ENCODE peak calls at places on chromosome 1, in nine cellular contexts. One of them, this sample, is unnamed. For H3K36me3, the result is how much of the 10 kb centered on the place peaks cover.

GRCh38 chr1:2981981-2982614 is 39.2 kb upstream of the ACTRT2 start:
- DNase-seq in stomach: peak
- DNase-seq in MM.1S: no peak
- DNase-seq in colonic mucosa: no peak
- DNase-seq in cardiac muscle cell: no peak
- DNase-seq in sigmoid colon: peak
- DNase-seq in neural progenitor cell: no peak
- DNase-seq in heart right ventricle: no peak
- DNase-seq in adrenal gland: no peak
- DNase-seq in this sample: peak

GRCh38 chr1:47692196-47692595 is 254.4 kb downstream of the FOXD2 start:
- DNase-seq in heart right ventricle: no peak
- DNase-seq in adrenal gland: peak
- DNase-seq in stomach: peak
- DNase-seq in sigmoid colon: peak
- DNase-seq in neural progenitor cell: no peak
- DNase-seq in MM.1S: no peak
- DNase-seq in colonic mucosa: peak
- DNase-seq in cardiac muscle cell: no peak
- DNase-seq in this sample: peak

GRCh38 chr1:44144962-44145756 is 3.7 kb upstream of the KLF18 start:
- DNase-seq in MM.1S: no peak
- DNase-seq in sigmoid colon: no peak
- DNase-seq in cardiac muscle cell: no peak
- DNase-seq in adrenal gland: no peak
- DNase-seq in stomach: no peak
- DNase-seq in heart right ventricle: no peak
- DNase-seq in neural progenitor cell: no peak
- DNase-seq in colonic mucosa: no peak
- DNase-seq in this sample: no peak

GRCh38 chr1:170967042-170967910 is 31.9 kb downstream of the MROH9 start:
- DNase-seq in cardiac muscle cell: peak
- DNase-seq in sigmoid colon: no peak
- DNase-seq in neural progenitor cell: peak
- DNase-seq in stomach: no peak
- DNase-seq in adrenal gland: peak
- DNase-seq in heart right ventricle: peak
- DNase-seq in colonic mucosa: no peak
- DNase-seq in MM.1S: peak
- DNase-seq in this sample: no peak

GRCh38 chr1:113210248-113210647 is 137.2 kb downstream of the LRIG2 start:
- DNase-seq in colonic mucosa: peak
- DNase-seq in stomach: peak
- DNase-seq in MM.1S: peak
- DNase-seq in heart right ventricle: no peak
- DNase-seq in adrenal gland: no peak
- DNase-seq in neural progenitor cell: no peak
- DNase-seq in sigmoid colon: no peak
- DNase-seq in cardiac muscle cell: no peak
- DNase-seq in this sample: peak

GRCh38 chr1:248421384-248421783 is 18.5 kb downstream of the OR2T1 start:
- DNase-seq in colonic mucosa: no peak
- DNase-seq in cardiac muscle cell: no peak
- DNase-seq in neural progenitor cell: no peak
- DNase-seq in sigmoid colon: no peak
- DNase-seq in stomach: no peak
- DNase-seq in heart right ventricle: no peak
- DNase-seq in MM.1S: no peak
- DNase-seq in adrenal gland: no peak
- DNase-seq in this sample: no peak

GRCh38 chr1:156704930-156705320 is 458 bp downstream of the CRABP2 start:
- DNase-seq in MM.1S: no peak
- DNase-seq in cardiac muscle cell: no peak
- DNase-seq in adrenal gland: peak
- DNase-seq in neural progenitor cell: peak
- DNase-seq in stomach: peak
- DNase-seq in colonic mucosa: peak
- DNase-seq in heart right ventricle: peak
- DNase-seq in sigmoid colon: peak
- DNase-seq in this sample: no peak

GRCh38 chr1:147627435-147628110 is 42.8 kb downstream of the ACP6 start:
- DNase-seq in MM.1S: peak
- DNase-seq in stomach: peak
- DNase-seq in colonic mucosa: peak
- DNase-seq in cardiac muscle cell: peak
- DNase-seq in heart right ventricle: peak
- DNase-seq in adrenal gland: peak
- DNase-seq in neural progenitor cell: peak
- DNase-seq in sigmoid colon: no peak
- DNase-seq in this sample: no peak

GRCh38 chr1:5554111-5554510 is 438.1 kb downstream of the NPHP4 start:
- DNase-seq in colonic mucosa: no peak
- DNase-seq in heart right ventricle: no peak
- DNase-seq in MM.1S: no peak
- DNase-seq in cardiac muscle cell: no peak
- DNase-seq in neural progenitor cell: no peak
- DNase-seq in stomach: no peak
- DNase-seq in sigmoid colon: no peak
- DNase-seq in adrenal gland: no peak
- DNase-seq in this sample: no peak

GRCh38 chr1:106534612-106535011 is 521.9 kb upstream of the PRMT6 start:
- DNase-seq in sigmoid colon: no peak
- DNase-seq in stomach: no peak
- DNase-seq in colonic mucosa: no peak
- DNase-seq in neural progenitor cell: peak
- DNase-seq in heart right ventricle: no peak
- DNase-seq in MM.1S: no peak
- DNase-seq in cardiac muscle cell: no peak
- DNase-seq in adrenal gland: no peak
- DNase-seq in this sample: no peak

GRCh38 chr1:184915463-184916080 is 58.7 kb downstream of the NIBAN1 start:
- DNase-seq in stomach: no peak
- DNase-seq in adrenal gland: no peak
- DNase-seq in sigmoid colon: no peak
- DNase-seq in neural progenitor cell: no peak
- DNase-seq in heart right ventricle: no peak
- DNase-seq in colonic mucosa: no peak
- DNase-seq in MM.1S: no peak
- DNase-seq in cardiac muscle cell: no peak
- DNase-seq in this sample: no peak

GRCh38 chr1:36641776-36642175 is 159.1 kb upstream of the CSF3R start:
- DNase-seq in heart right ventricle: no peak
- DNase-seq in sigmoid colon: no peak
- DNase-seq in colonic mucosa: no peak
- DNase-seq in MM.1S: no peak
- DNase-seq in adrenal gland: no peak
- DNase-seq in cardiac muscle cell: no peak
- DNase-seq in neural progenitor cell: no peak
- DNase-seq in stomach: no peak
- DNase-seq in this sample: no peak

GRCh38 chr1:239914827-239915231 is 176.9 kb upstream of the FMN2 start:
- DNase-seq in heart right ventricle: no peak
- DNase-seq in sigmoid colon: no peak
- DNase-seq in stomach: no peak
- DNase-seq in cardiac muscle cell: no peak
- DNase-seq in neural progenitor cell: no peak
- DNase-seq in MM.1S: peak
- DNase-seq in colonic mucosa: no peak
- DNase-seq in adrenal gland: no peak
- DNase-seq in this sample: no peak

GRCh38 chr1:236716160-236716559 is 29.9 kb downstream of the ACTN2 start:
- DNase-seq in sigmoid colon: no peak
- DNase-seq in adrenal gland: no peak
- DNase-seq in stomach: no peak
- DNase-seq in colonic mucosa: no peak
- DNase-seq in heart right ventricle: peak
- DNase-seq in cardiac muscle cell: no peak
- DNase-seq in MM.1S: no peak
- DNase-seq in neural progenitor cell: no peak
- DNase-seq in this sample: no peak

GRCh38 chr1:244322791-244323521 is 128.8 kb downstream of the ADSS2 start:
- DNase-seq in cardiac muscle cell: no peak
- DNase-seq in MM.1S: no peak
- DNase-seq in colonic mucosa: peak
- DNase-seq in adrenal gland: peak
- DNase-seq in heart right ventricle: peak
- DNase-seq in stomach: peak
- DNase-seq in neural progenitor cell: no peak
- DNase-seq in sigmoid colon: no peak
- DNase-seq in this sample: peak

GRCh38 chr1:155083865-155084721 is 5.5 kb downstream of the EFNA3 start:
- DNase-seq in MM.1S: peak
- DNase-seq in sigmoid colon: no peak
- DNase-seq in cardiac muscle cell: peak
- DNase-seq in stomach: no peak
- DNase-seq in neural progenitor cell: no peak
- DNase-seq in adrenal gland: peak
- DNase-seq in colonic mucosa: peak
- DNase-seq in heart right ventricle: peak
- DNase-seq in this sample: peak
- TF ChIP-seq CTCF in MM.1S: peak
- TF ChIP-seq CTCF in sigmoid colon: no peak
- TF ChIP-seq CTCF in cardiac muscle cell: peak
- TF ChIP-seq CTCF in stomach: no peak
- TF ChIP-seq CTCF in neural progenitor cell: no peak
- TF ChIP-seq CTCF in adrenal gland: no peak
- TF ChIP-seq CTCF in colonic mucosa: no peak
- TF ChIP-seq CTCF in heart right ventricle: no peak
- TF ChIP-seq CTCF in this sample: no peak

GRCh38 chr1:66336641-66336991 is 197.3 kb upstream of the SGIP1 start:
- DNase-seq in neural progenitor cell: no peak
- DNase-seq in sigmoid colon: no peak
- DNase-seq in MM.1S: no peak
- DNase-seq in stomach: no peak
- DNase-seq in colonic mucosa: no peak
- DNase-seq in adrenal gland: no peak
- DNase-seq in cardiac muscle cell: no peak
- DNase-seq in heart right ventricle: no peak
- DNase-seq in this sample: no peak

GRCh38 chr1:66335859-66336640 is 197.9 kb upstream of the SGIP1 start:
- DNase-seq in sigmoid colon: peak
- DNase-seq in heart right ventricle: peak
- DNase-seq in cardiac muscle cell: no peak
- DNase-seq in colonic mucosa: peak
- DNase-seq in stomach: peak
- DNase-seq in MM.1S: peak
- DNase-seq in adrenal gland: peak
- DNase-seq in neural progenitor cell: no peak
- DNase-seq in this sample: peak

GRCh38 chr1:66334311-66334710 is 199.6 kb upstream of the SGIP1 start:
- DNase-seq in neural progenitor cell: peak
- DNase-seq in cardiac muscle cell: no peak
- DNase-seq in colonic mucosa: no peak
- DNase-seq in heart right ventricle: no peak
- DNase-seq in stomach: no peak
- DNase-seq in adrenal gland: no peak
- DNase-seq in MM.1S: no peak
- DNase-seq in sigmoid colon: no peak
- DNase-seq in this sample: no peak

GRCh38 chr1:66333463-66334232 is 200.3 kb upstream of the SGIP1 start:
- DNase-seq in neural progenitor cell: no peak
- DNase-seq in heart right ventricle: peak
- DNase-seq in stomach: no peak
- DNase-seq in sigmoid colon: no peak
- DNase-seq in cardiac muscle cell: no peak
- DNase-seq in MM.1S: no peak
- DNase-seq in adrenal gland: no peak
- DNase-seq in colonic mucosa: no peak
- DNase-seq in this sample: peak

DNA sequence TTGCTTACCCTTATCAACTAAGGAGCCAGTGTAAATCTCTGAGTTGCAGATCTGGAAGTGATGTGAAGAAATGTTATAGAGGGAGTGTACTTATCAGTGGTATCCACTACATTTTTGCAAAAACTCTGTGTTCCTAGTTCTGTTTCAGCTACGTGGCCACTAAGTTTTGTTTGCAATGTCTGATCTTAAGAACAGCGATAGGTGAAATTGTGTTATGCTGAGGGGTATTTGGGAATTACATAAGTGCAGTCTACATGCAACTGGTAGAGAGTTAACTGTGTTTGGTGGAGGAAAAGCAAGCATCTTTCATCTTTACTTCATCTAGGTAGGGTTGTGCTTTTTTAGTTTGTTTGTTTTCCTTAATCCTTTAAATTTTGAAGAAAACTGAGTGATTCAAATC is 198.8 kb upstream of the SGIP1 start:
- DNase-seq in colonic mucosa: no peak
- DNase-seq in heart right ventricle: no peak
- DNase-seq in neural progenitor cell: no peak
- DNase-seq in stomach: no peak
- DNase-seq in MM.1S: no peak
- DNase-seq in cardiac muscle cell: no peak
- DNase-seq in adrenal gland: no peak
- DNase-seq in sigmoid colon: no peak
- DNase-seq in this sample: no peak
- H3K4me3 ChIP-seq in colonic mucosa: peak
- H3K4me3 ChIP-seq in heart right ventricle: peak
- H3K4me3 ChIP-seq in neural progenitor cell: no peak
- H3K4me3 ChIP-seq in stomach: no peak
- H3K4me3 ChIP-seq in MM.1S: peak
- H3K4me3 ChIP-seq in cardiac muscle cell: no peak
- H3K4me3 ChIP-seq in adrenal gland: no peak
- H3K4me3 ChIP-seq in sigmoid colon: no peak
- H3K4me3 ChIP-seq in this sample: no peak

DNA sequence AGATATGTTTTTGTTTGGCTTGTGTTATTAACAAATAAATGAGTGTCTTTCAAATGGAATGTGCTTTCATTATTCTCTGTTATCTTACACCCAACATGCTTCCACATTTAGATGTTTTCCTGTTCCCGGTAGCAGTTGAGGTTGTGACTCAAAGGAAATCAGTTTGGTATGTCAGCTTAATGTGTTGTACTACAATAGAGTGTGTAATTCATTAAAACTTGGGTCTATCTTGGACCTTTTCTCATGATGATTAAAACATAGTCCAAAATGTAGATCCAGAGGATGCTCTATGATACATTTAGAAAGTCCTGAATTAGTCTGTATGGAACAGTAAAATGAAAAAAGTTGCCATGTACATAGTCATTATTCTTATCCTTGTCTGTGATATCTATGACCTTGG is 26.7 kb downstream of the RTCA start:
- DNase-seq in sigmoid colon: no peak
- DNase-seq in neural progenitor cell: no peak
- DNase-seq in cardiac muscle cell: no peak
- DNase-seq in colonic mucosa: no peak
- DNase-seq in MM.1S: no peak
- DNase-seq in stomach: no peak
- DNase-seq in adrenal gland: no peak
- DNase-seq in heart right ventricle: no peak
- DNase-seq in this sample: no peak
- H3K36me3 ChIP-seq in sigmoid colon: half or more
- H3K36me3 ChIP-seq in neural progenitor cell: under half
- H3K36me3 ChIP-seq in cardiac muscle cell: under half
- H3K36me3 ChIP-seq in colonic mucosa: under half
- H3K36me3 ChIP-seq in MM.1S: under half
- H3K36me3 ChIP-seq in stomach: half or more
- H3K36me3 ChIP-seq in adrenal gland: under half
- H3K36me3 ChIP-seq in heart right ventricle: half or more
- H3K36me3 ChIP-seq in this sample: under half

DNA sequence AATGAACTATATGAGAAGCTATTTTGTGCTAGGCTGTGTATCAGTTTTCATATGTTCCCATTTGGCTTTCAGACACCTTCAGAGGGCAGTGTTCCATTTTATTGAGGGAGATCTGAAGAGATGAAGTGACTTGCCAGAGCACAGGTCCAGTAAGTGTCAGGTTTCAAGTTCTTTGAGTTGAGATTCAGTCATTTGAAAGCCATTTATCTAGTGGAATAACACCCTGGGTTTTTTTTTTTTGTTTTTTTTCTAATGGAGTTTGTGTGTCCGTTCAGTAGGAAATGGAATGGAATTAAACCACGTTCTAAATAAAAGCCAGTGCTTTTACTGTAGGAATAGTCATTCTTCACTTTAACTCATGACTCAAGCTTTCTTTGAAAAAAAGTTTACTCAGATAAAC is 652.9 kb upstream of the USP24 start:
- DNase-seq in MM.1S: no peak
- DNase-seq in adrenal gland: no peak
- DNase-seq in neural progenitor cell: peak
- DNase-seq in stomach: no peak
- DNase-seq in colonic mucosa: no peak
- DNase-seq in heart right ventricle: no peak
- DNase-seq in sigmoid colon: no peak
- DNase-seq in cardiac muscle cell: no peak
- DNase-seq in this sample: no peak
- TF ChIP-seq CTCF in MM.1S: no peak
- TF ChIP-seq CTCF in adrenal gland: no peak
- TF ChIP-seq CTCF in neural progenitor cell: peak
- TF ChIP-seq CTCF in stomach: no peak
- TF ChIP-seq CTCF in colonic mucosa: no peak
- TF ChIP-seq CTCF in heart right ventricle: no peak
- TF ChIP-seq CTCF in sigmoid colon: no peak
- TF ChIP-seq CTCF in cardiac muscle cell: no peak
- TF ChIP-seq CTCF in this sample: no peak